ENCODE peak calls at places on chromosomes 11 and 22, in ten cellular contexts. X is OCI-LY7, G is NB4, Z is HCT116, L is heart left ventricle, D is choroid plexus epithelial cell, R is fibroblast of mammary gland, K is left ventricle myocardium inferior, Y is thoracic aorta, P is lower leg skin. C is an unnamed sample.

GRCh38 chr11:119101759-119102423 is at the start of gene DPAGT1:
- DNase-seq in X (peak), G (peak), Z (peak), L (peak), D (peak), R (peak), K (peak), Y (peak), P (peak), C (peak)

GRCh38 chr11:10550503-10550902 is 9.5 kb upstream of the RNF141 start:
- DNase-seq in X (no peak), G (no peak), Z (no peak), L (no peak), D (peak), R (peak), K (no peak), Y (no peak), P (no peak), C (no peak)

GRCh38 chr11:48001438-48002021 is 21.2 kb downstream of the PTPRJ start:
- DNase-seq in X (peak), G (no peak), Z (no peak), L (no peak), D (peak), R (peak), K (no peak), Y (no peak), P (no peak), C (no peak)

GRCh38 chr11:121321614-121322243 is 29.2 kb downstream of the SC5D start:
- DNase-seq in X (peak), G (peak), Z (peak), L (peak), D (peak), R (peak), K (no peak), Y (no peak), P (no peak), C (no peak)

GRCh38 chr11:67648140-67648795 is 2.3 kb downstream of the ACY3 start:
- DNase-seq in X (peak), G (peak), Z (peak), L (peak), D (no peak), R (no peak), K (no peak), Y (no peak), P (no peak), C (no peak)

GRCh38 chr11:8354622-8355417 is 91.1 kb upstream of the LMO1 start:
- DNase-seq in X (no peak), G (peak), Z (no peak), L (no peak), D (peak), R (no peak), K (no peak), Y (no peak), P (no peak), C (no peak)

GRCh38 chr11:134950692-134951304 is 538.8 kb upstream of the B3GAT1 start:
- DNase-seq in X (no peak), G (no peak), Z (no peak), L (no peak), D (peak), R (peak), K (no peak), Y (no peak), P (no peak), C (peak)

GRCh38 chr11:66727883-66728759 is 895 bp downstream of the SPTBN2 start:
- DNase-seq in X (peak), G (no peak), Z (no peak), L (no peak), D (no peak), R (no peak), K (no peak), Y (no peak), P (no peak), C (no peak)

GRCh38 chr11:12397953-12398352 is 20.6 kb downstream of the PARVA start:
- DNase-seq in X (no peak), G (no peak), Z (no peak), L (peak), D (peak), R (peak), K (peak), Y (no peak), P (no peak), C (no peak)

GRCh38 chr22:17774206-17774927 is at the start of gene BID:
- DNase-seq in X (peak), G (peak), Z (no peak), L (peak), D (no peak), R (no peak), K (peak), Y (no peak), P (no peak), C (no peak)

GRCh38 chr11:117523680-117524079 is 196.0 kb downstream of the CEP164 start:
- DNase-seq in X (no peak), G (no peak), Z (no peak), L (no peak), D (peak), R (peak), K (no peak), Y (no peak), P (no peak), C (no peak)

GRCh38 chr11:96338910-96339703 is 3.9 kb downstream of the MAML2 start:
- DNase-seq in X (peak), G (peak), Z (no peak), L (peak), D (peak), R (peak), K (peak), Y (no peak), P (no peak), C (no peak)

GRCh38 chr22:22060200-22061084 is 77.9 kb upstream of the TOP3B start:
- DNase-seq in X (peak), G (peak), Z (peak), L (peak), D (peak), R (peak), K (peak), Y (no peak), P (no peak), C (no peak)

GRCh38 chr11:67303989-67304411 is 670 bp downstream of the SSH3 start:
- DNase-seq in X (no peak), G (peak), Z (no peak), L (no peak), D (no peak), R (no peak), K (no peak), Y (no peak), P (no peak), C (no peak)

GRCh38 chr11:13249992-13250391 is 27.6 kb upstream of the BMAL1 start:
- DNase-seq in X (no peak), G (no peak), Z (no peak), L (no peak), D (peak), R (peak), K (no peak), Y (no peak), P (no peak), C (no peak)

GRCh38 chr11:129815596-129816461 is at the start of gene TMEM45B:
- DNase-seq in X (no peak), G (no peak), Z (no peak), L (no peak), D (peak), R (no peak), K (no peak), Y (no peak), P (no peak), C (no peak)

GRCh38 chr11:14054708-14055107 is 92.2 kb downstream of the SPON1 start:
- DNase-seq in X (peak), G (no peak), Z (no peak), L (peak), D (no peak), R (peak), K (peak), Y (no peak), P (peak), C (no peak)

GRCh38 chr11:1112351-1113191 is 37.9 kb downstream of the MUC2 start:
- DNase-seq in X (peak), G (no peak), Z (no peak), L (no peak), D (no peak), R (no peak), K (peak), Y (no peak), P (no peak), C (no peak)

GRCh38 chr11:86947541-86947940 is 7.7 kb downstream of the FZD4 start:
- DNase-seq in X (no peak), G (no peak), Z (no peak), L (no peak), D (peak), R (peak), K (no peak), Y (no peak), P (no peak), C (no peak)

GRCh38 chr11:64745523-64746328 is 1.8 kb upstream of the RASGRP2 start:
- DNase-seq in X (peak), G (peak), Z (no peak), L (peak), D (peak), R (peak), K (peak), Y (peak), P (peak), C (no peak)

GRCh38 chr11:112902411-112903011 is 58.7 kb upstream of the NCAM1 start:
- DNase-seq in X (no peak), G (peak), Z (no peak), L (no peak), D (no peak), R (no peak), K (no peak), Y (no peak), P (no peak), C (no peak)

GRCh38 chr11:44785856-44786606 is 59.3 kb downstream of the TSPAN18 start:
- DNase-seq in X (peak), G (peak), Z (no peak), L (no peak), D (no peak), R (no peak), K (no peak), Y (no peak), P (no peak), C (no peak)

GRCh38 chr11:62805044-62805892 is at the start of gene NXF1:
- DNase-seq in X (peak), G (peak), Z (peak), L (peak), D (peak), R (peak), K (peak), Y (peak), P (peak), C (peak)

GRCh38 chr11:68191661-68192579 is 21.2 kb downstream of the KMT5B start:
- DNase-seq in X (no peak), G (no peak), Z (no peak), L (no peak), D (no peak), R (peak), K (no peak), Y (no peak), P (no peak), C (no peak)

GRCh38 chr11:63476618-63477017 is 14.3 kb downstream of the PLAAT5 start:
- DNase-seq in X (no peak), G (no peak), Z (no peak), L (no peak), D (no peak), R (no peak), K (no peak), Y (no peak), P (no peak), C (no peak)

GRCh38 chr11:85823816-85824215 is 12.9 kb upstream of the SYTL2 start:
- DNase-seq in X (no peak), G (no peak), Z (no peak), L (no peak), D (no peak), R (no peak), K (no peak), Y (no peak), P (no peak), C (no peak)

GRCh38 chr22:49305215-49305965 is 522.3 kb downstream of the BRD1 start:
- DNase-seq in X (peak), G (peak), Z (peak), L (peak), D (peak), R (peak), K (peak), Y (no peak), P (peak), C (no peak)

GRCh38 chr22:43160497-43161126 is 9.3 kb downstream of the TSPO start:
- DNase-seq in X (no peak), G (no peak), Z (no peak), L (no peak), D (no peak), R (no peak), K (no peak), Y (no peak), P (no peak), C (no peak)

GRCh38 chr22:42642801-42643631 is 2.6 kb upstream of the ATP5MGL start:
- DNase-seq in X (no peak), G (peak), Z (no peak), L (no peak), D (no peak), R (no peak), K (no peak), Y (no peak), P (no peak), C (no peak)

DNA sequence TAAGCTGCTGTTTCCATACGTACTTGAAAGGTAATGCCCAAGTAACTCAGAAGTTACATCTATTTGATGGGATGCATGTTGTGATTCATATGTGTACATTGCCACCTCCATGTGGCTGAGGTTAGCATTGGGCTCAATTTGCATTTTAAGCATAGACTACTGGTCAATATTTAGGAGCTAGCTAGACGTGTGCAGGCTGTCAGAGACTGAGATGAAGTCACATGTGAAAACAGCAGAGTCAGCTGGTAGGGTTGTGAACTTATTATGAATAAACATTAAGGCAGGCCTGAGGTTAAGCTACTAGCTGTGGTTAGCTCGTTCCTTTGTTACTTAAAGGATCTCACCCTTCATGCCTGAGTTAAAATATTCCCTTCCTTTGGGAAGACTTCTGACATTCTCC is 114.5 kb upstream of the MTNR1B start:
- DNase-seq in X (no peak), G (no peak), Z (no peak), L (no peak), D (no peak), R (no peak), K (no peak), Y (no peak), P (no peak), C (peak)
- TF ChIP-seq CTCF in X (no peak), G (no peak), Z (no peak), L (no peak), D (no peak), R (no peak), K (no peak), Y (no peak), P (no peak), C (no peak)

GRCh38 chr22:25110846-25111578 is 88.6 kb upstream of the CRYBB3 start:
- DNase-seq in X (no peak), G (peak), Z (peak), L (peak), D (peak), R (peak), K (peak), Y (peak), P (peak), C (peak)

GRCh38 chr22:25112538-25113253 is 87.0 kb upstream of the CRYBB3 start:
- DNase-seq in X (no peak), G (no peak), Z (no peak), L (no peak), D (no peak), R (no peak), K (no peak), Y (no peak), P (no peak), C (no peak)

GRCh38 chr22:25114369-25115362 is 85.0 kb upstream of the CRYBB3 start:
- DNase-seq in X (no peak), G (no peak), Z (no peak), L (no peak), D (no peak), R (no peak), K (no peak), Y (no peak), P (no peak), C (no peak)

GRCh38 chr22:25111579-25112517 is 87.8 kb upstream of the CRYBB3 start:
- DNase-seq in X (no peak), G (peak), Z (no peak), L (peak), D (no peak), R (no peak), K (no peak), Y (peak), P (no peak), C (no peak)

GRCh38 chr22:25113316-25113721 is 86.3 kb upstream of the CRYBB3 start:
- DNase-seq in X (no peak), G (no peak), Z (no peak), L (no peak), D (no peak), R (no peak), K (no peak), Y (no peak), P (no peak), C (no peak)
- H3K4me3 ChIP-seq in X (no peak), G (no peak), Z (no peak), L (peak), D (no peak), R (no peak), K (peak), Y (no peak), P (no peak), C (peak)

DNA sequence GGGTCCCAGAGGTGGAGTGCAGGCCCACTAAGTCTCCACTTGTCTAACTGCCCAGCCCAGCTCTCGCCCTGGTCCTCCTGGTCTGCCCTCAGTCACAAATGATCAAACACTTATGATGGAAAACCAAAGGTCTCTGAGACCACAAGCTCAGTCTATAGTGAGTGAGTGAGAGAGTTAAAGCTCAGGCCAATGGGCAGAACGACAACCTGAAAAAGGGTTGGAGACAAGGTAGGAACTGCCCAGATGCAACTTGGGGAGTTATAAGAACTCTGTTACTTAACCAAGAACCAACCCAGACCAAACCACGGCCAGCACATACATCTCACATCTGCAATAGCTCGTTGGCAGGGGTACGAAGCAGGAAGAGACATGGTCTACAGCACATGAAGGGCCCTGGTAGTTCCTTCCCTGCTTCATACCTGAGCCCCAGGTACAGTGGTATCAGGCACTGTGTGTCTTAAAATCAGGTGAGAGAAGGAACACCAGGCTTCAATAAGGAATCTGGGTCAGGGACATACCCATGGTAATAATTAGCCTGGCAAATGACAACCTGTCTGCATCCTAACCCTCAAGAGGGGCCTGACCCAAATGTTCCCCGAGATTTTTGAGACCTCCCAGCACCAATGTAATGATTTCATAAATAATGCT is 35.7 kb downstream of the SERPIND1 start:
- DNase-seq in X (no peak), G (no peak), Z (no peak), L (no peak), D (no peak), R (no peak), K (no peak), Y (no peak), P (no peak), C (no peak)
- TF ChIP-seq CTCF in X (no peak), G (no peak), Z (no peak), L (no peak), D (no peak), R (no peak), K (no peak), Y (no peak), P (no peak), C (no peak)

DNA sequence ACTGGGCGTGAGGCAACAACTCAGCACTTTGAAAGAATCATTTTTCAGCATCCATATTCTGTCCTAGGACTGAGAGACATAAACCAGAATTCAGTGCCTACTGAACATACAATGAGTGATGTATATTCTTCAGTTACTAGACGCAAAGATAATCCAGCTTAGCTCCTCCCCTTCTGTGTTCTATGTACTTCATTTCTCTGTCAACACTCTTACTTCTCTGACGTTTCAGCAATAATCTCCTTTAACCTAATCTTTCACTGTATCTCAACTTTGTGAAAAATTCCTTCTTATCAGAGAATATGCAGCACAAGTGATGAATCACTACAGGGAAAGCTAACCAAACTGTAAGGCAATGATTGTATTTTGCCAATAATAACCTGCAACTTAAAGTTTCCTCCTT is 2.5 kb upstream of the OR51B5 start:
- DNase-seq in X (no peak), G (no peak), Z (no peak), L (no peak), D (peak), R (no peak), K (no peak), Y (no peak), P (no peak), C (peak)
- H3K4me3 ChIP-seq in X (no peak), G (no peak), Z (no peak), L (no peak), D (no peak), R (no peak), K (no peak), Y (no peak), P (no peak), C (no peak)

GRCh38 chr11:133619397-133619796 is 87.1 kb upstream of the OPCML start:
- DNase-seq in X (no peak), G (no peak), Z (no peak), L (no peak), D (no peak), R (no peak), K (no peak), Y (no peak), P (no peak), C (no peak)

GRCh38 chr11:133619973-133620372 is 87.7 kb upstream of the OPCML start:
- DNase-seq in X (peak), G (peak), Z (no peak), L (no peak), D (no peak), R (no peak), K (no peak), Y (no peak), P (no peak), C (no peak)

GRCh38 chr11:133618500-133618899 is 86.2 kb upstream of the OPCML start:
- DNase-seq in X (no peak), G (no peak), Z (no peak), L (no peak), D (no peak), R (no peak), K (no peak), Y (no peak), P (no peak), C (no peak)
- TF ChIP-seq CTCF in X (no peak), G (no peak), Z (no peak), L (no peak), D (no peak), R (no peak), K (no peak), Y (no peak), P (no peak), C (no peak)

GRCh38 chr11:74683279-74683871 is 47.9 kb downstream of the CHRDL2 start:
- DNase-seq in X (no peak), G (no peak), Z (no peak), L (peak), D (no peak), R (no peak), K (peak), Y (no peak), P (no peak), C (no peak)
- H3K4me3 ChIP-seq in X (no peak), G (no peak), Z (no peak), L (peak), D (peak), R (peak), K (peak), Y (peak), P (peak), C (peak)

C was measured in retinal pigment epithelial cell.